ENCODE peak calls at places on chromosomes 5 and 9, in four cellular contexts. R, B, S and I are unnamed samples.

GRCh38 chr9:133874061-133874638 is 118.0 kb downstream of the VAV2 start:
- DNase-seq in R (peak), B (no peak), S (peak), I (peak)

GRCh38 chr9:136218673-136219072 is 13.7 kb upstream of the LHX3 start:
- DNase-seq in R (no peak), B (no peak), S (no peak), I (no peak)

GRCh38 chr5:115355777-115356381 is 59.4 kb upstream of the CCDC112 start:
- DNase-seq in R (no peak), B (no peak), S (no peak), I (no peak)

GRCh38 chr5:142684508-142685031 is 1.3 kb downstream of the FGF1 start:
- DNase-seq in R (no peak), B (no peak), S (no peak), I (no peak)

GRCh38 chr9:93677641-93678136 is 101.3 kb downstream of the PHF2 start:
- DNase-seq in R (no peak), B (peak), S (no peak), I (no peak)

GRCh38 chr5:159975462-159976019 is 33.4 kb upstream of the TTC1 start:
- DNase-seq in R (peak), B (no peak), S (peak), I (peak)

GRCh38 chr5:78577051-78577807 is 71.3 kb downstream of the LHFPL2 start:
- DNase-seq in R (no peak), B (no peak), S (no peak), I (no peak)

GRCh38 chr9:109806506-109807115 is 26.6 kb downstream of the PALM2AKAP2 start:
- DNase-seq in R (no peak), B (no peak), S (peak), I (no peak)

GRCh38 chr9:112179816-112180215 is 4.7 kb upstream of the SUSD1 start:
- DNase-seq in R (no peak), B (no peak), S (no peak), I (no peak)